ENCODE peak calls at places on chromosomes 4 and X, in nine cellular contexts. E, R, G, C, M, S, I, L and A are unnamed samples. For H3K36me3, the result is how much of the 10 kb centered on the place peaks cover.

GRCh38 chrX:123454712-123455431 is 270.8 kb downstream of the GRIA3 start:
- DNase-seq in E (no peak), R (no peak), G (no peak), C (no peak), M (no peak), S (no peak), I (no peak), L (no peak), A (no peak)

GRCh38 chr4:48962636-48963035 is 23.4 kb upstream of the CWH43 start:
- DNase-seq in E (no peak), R (no peak), G (no peak), C (no peak), M (no peak), S (no peak), I (no peak), L (no peak), A (no peak)

GRCh38 chr4:680091-680490 is 5.7 kb downstream of the MYL5 start:
- DNase-seq in E (no peak), R (no peak), G (peak), C (no peak), M (no peak), S (no peak), I (no peak), L (no peak), A (no peak)

GRCh38 chr4:10283761-10284160 is 167.2 kb upstream of the WDR1 start:
- DNase-seq in E (no peak), R (no peak), G (no peak), C (no peak), M (no peak), S (no peak), I (no peak), L (no peak), A (no peak)

GRCh38 chr4:3067473-3068001 is 6.8 kb downstream of the HTT-AS start:
- DNase-seq in E (no peak), R (no peak), G (no peak), C (no peak), M (no peak), S (no peak), I (no peak), L (no peak), A (no peak)

GRCh38 chrX:153926863-153927685 is 1.0 kb upstream of the ARHGAP4 start:
- DNase-seq in E (no peak), R (no peak), G (peak), C (peak), M (peak), S (peak), I (peak), L (peak), A (peak)

GRCh38 chrX:123581586-123581985 is 151.3 kb downstream of the THOC2 start:
- DNase-seq in E (no peak), R (no peak), G (no peak), C (no peak), M (no peak), S (no peak), I (no peak), L (no peak), A (no peak)

GRCh38 chr4:4384837-4385236 is 2.1 kb upstream of the NSG1 start:
- DNase-seq in E (no peak), R (no peak), G (no peak), C (peak), M (no peak), S (no peak), I (no peak), L (no peak), A (peak)

GRCh38 chrX:119655125-119655524 is 37.8 kb downstream of the SEPTIN6 start:
- DNase-seq in E (no peak), R (peak), G (no peak), C (peak), M (peak), S (peak), I (no peak), L (peak), A (no peak)

DNA sequence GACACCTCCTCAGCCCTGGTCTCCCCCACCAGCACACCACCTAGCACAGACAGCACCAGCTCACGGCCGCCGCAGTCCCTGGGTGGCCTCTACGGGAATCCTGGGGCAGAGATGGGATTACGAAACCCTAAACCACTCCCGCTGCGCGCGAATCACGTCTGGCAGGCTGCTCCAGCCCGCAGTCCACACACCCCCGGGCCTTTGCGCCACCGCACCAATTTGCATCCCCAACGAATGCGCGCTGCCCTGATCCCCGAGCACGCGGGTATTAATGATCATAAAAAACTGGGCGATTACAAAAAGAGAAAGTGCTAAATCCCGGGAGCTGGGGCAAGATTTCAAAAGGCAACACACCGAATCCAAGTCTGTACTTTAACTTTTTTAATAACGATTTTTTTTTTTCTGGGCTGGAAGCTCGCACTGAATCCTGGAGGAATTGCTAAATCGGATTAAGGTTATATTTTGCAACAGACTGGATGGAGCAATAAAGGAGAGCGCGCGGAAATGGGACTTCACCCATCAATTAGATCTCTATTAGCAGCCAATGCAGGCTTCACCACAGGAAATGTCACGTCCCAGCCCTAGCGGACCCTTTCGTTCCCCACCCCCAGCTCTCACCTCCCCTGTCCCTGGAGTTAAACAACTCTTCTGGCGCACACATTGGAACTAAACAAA is 69.8 kb upstream of the TMEM33 start:
- DNase-seq in E (no peak), R (no peak), G (no peak), C (no peak), M (no peak), S (no peak), I (no peak), L (no peak), A (no peak)
- H3K4me3 ChIP-seq in E (no peak), R (no peak), G (no peak), C (no peak), M (no peak), S (no peak), I (no peak), L (no peak), A (no peak)

GRCh38 chr4:121842862-121843261 is 19.2 kb upstream of the CCNA2 start:
- DNase-seq in E (no peak), R (no peak), G (no peak), C (no peak), M (no peak), S (no peak), I (no peak), L (no peak), A (no peak)

GRCh38 chr4:121851354-121851753 is 18.9 kb downstream of the BBS7 start:
- DNase-seq in E (no peak), R (no peak), G (no peak), C (no peak), M (no peak), S (no peak), I (no peak), L (no peak), A (no peak)

DNA sequence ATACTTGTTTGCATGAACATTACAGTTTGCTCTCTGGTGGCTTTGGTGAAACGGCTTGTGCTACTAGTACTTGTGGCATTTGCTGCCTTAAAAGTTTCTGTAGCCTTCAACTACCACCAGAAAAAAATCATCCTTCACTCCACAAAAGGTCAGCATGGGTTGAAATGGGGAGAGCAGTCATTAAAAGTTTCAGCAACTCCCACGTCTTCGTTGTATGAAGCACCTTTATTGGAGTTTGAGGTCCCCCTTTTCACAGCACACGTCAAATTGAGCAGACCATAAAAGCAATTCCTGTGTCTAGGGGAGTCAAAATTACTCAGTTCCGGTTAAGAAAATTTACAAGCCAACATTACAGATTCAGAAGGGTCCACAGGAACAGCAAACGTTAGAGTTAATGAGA is 23.0 kb upstream of the CCNA2 start:
- DNase-seq in E (no peak), R (no peak), G (no peak), C (no peak), M (no peak), S (no peak), I (no peak), L (no peak), A (no peak)
- H3K36me3 ChIP-seq in E (under half), R (under half), G (under half), C (under half), M (under half), S (under half), I (under half), L (under half), A (under half)

GRCh38 chr4:16139066-16139945 is 55.5 kb upstream of the PROM1 start:
- DNase-seq in E (no peak), R (no peak), G (peak), C (no peak), M (no peak), S (no peak), I (no peak), L (no peak), A (no peak)

GRCh38 chr4:16140520-16141249 is 56.9 kb upstream of the PROM1 start:
- DNase-seq in E (no peak), R (peak), G (no peak), C (no peak), M (no peak), S (no peak), I (peak), L (no peak), A (no peak)

GRCh38 chr4:16136771-16137170 is 52.9 kb upstream of the PROM1 start:
- DNase-seq in E (no peak), R (no peak), G (no peak), C (no peak), M (no peak), S (no peak), I (no peak), L (no peak), A (no peak)

GRCh38 chr4:16142598-16143295 is 58.9 kb upstream of the PROM1 start:
- DNase-seq in E (no peak), R (no peak), G (no peak), C (no peak), M (no peak), S (no peak), I (no peak), L (no peak), A (no peak)
- H3K4me3 ChIP-seq in E (no peak), R (no peak), G (no peak), C (no peak), M (no peak), S (no peak), I (no peak), L (no peak), A (no peak)

DNA sequence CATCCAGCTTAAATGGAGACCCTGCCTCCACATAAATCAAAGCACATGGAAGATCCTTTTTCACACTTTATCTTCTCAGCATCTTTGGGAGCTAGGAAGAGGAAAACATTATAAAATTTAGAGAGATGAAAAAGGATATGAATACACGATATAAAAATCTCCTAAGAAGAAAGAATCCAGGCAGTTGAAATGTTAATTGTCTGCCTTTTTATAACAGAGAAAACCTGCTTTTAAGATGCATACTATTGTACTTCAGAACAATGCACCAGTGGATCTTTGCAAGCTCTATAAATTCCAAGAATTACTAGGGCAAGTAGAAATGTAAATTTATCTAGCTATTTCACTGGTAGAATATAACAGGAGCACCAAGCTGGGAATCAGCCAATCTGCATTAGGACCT is 300.3 kb upstream of the GALNT7 start:
- DNase-seq in E (no peak), R (no peak), G (no peak), C (no peak), M (no peak), S (no peak), I (no peak), L (no peak), A (peak)
- H3K36me3 ChIP-seq in E (under half), R (under half), G (under half), C (under half), M (under half), S (under half), I (under half), L (under half), A (under half)

DNA sequence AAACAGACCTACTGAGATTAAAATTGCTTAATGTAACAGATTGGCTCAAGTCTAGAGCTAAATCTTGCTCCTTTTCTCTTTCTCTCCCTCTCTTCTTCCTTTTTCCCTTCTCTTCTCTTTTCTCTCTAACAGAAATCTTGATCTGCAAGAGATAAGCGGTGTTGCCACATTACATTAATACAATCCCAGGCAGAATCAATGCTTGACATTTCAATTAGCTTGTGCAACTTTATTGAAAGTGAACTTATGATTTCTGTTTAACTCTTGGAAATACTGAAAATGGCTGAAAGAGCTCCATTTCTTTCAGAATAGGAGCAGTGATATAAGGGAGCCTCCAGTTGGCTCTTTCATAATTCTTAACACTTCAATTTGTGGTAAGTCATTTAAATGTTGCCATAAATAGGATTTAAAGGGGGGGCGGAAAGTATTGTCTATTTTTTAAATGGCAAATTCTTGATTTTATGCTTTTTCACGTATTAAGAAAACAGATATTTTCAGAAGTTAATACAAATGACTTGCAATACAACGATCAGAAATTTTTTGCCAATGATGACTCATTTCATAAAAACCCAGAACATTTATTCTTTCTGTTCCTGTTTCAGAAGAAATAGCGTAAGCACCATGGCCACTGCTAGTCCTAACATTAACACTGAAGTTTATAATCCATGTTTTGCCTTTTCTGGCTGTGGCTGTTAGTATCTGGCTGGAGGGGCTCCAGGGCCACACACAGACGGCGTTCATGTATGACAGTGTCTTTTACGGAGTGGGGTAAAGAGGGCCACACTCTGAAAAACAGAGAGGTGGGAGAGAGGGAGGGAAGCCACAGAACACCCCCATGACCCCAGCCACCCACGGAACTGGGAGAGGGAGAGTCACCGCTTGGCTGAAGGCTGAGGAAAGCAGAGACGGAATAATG is 115.7 kb upstream of the FAT1 start:
- DNase-seq in E (no peak), R (peak), G (no peak), C (peak), M (peak), S (no peak), I (no peak), L (peak), A (no peak)
- H3K4me3 ChIP-seq in E (no peak), R (peak), G (no peak), C (no peak), M (no peak), S (no peak), I (no peak), L (peak), A (no peak)

DNA sequence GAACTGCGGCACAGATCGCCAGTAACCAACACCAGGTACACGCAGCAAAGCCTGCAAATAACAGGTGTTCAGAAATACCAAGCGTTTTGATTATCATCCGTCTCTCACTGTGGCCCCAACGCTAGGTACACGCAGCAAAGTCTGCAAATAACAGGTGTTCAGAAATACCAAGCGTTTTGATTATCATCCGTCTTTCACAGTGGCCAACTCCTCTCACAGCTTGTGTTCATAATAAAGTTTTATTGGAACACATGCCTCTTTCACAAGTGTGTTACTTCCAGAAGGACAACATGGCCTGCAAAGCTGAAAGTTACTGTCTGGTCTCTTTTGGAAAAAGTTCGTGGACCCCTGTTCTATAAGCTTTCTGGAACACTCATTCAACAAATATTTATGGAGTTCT is 153.1 kb downstream of the AFAP1 start:
- DNase-seq in E (no peak), R (no peak), G (no peak), C (no peak), M (no peak), S (no peak), I (no peak), L (peak), A (no peak)
- H3K36me3 ChIP-seq in E (under half), R (half or more), G (under half), C (under half), M (under half), S (under half), I (under half), L (under half), A (under half)

GRCh38 chrX:102765794-102766193 is 45.3 kb downstream of the GPRASP3 start:
- DNase-seq in E (no peak), R (no peak), G (no peak), C (no peak), M (no peak), S (no peak), I (no peak), L (no peak), A (no peak)
- H3K4me3 ChIP-seq in E (no peak), R (no peak), G (no peak), C (no peak), M (no peak), S (no peak), I (no peak), L (no peak), A (no peak)

GRCh38 chr4:46266106-46266505 is 123.8 kb downstream of the GABRA2 start:
- DNase-seq in E (no peak), R (no peak), G (no peak), C (no peak), M (no peak), S (no peak), I (no peak), L (no peak), A (no peak)
- H3K36me3 ChIP-seq in E (under half), R (under half), G (under half), C (under half), M (under half), S (under half), I (under half), L (under half), A (under half)